ENCODE peak calls at places on chromosomes 6 and 20, in five cellular contexts. M is suprapubic skin, H is neural progenitor cell, W is stomach, G is astrocyte of the spinal cord. T is an unnamed sample.
A peak's percentile ranks its signal among the peaks of the same experiment; 100 is the strongest.

GRCh38 chr6:37517411-37517812 is 17.7 kb upstream of the CCDC167 start:
- DNase-seq in G (no peak), M (no peak), H (no peak), W (no peak), T (no peak)

GRCh38 chr6:157442296-157442695 is 61.3 kb downstream of the ZDHHC14 start:
- DNase-seq in G (peak; percentile 72), M (no peak), H (no peak), W (no peak), T (peak; percentile 63)

GRCh38 chr6:78670802-78671201 is 196.5 kb upstream of the IRAK1BP1 start:
- DNase-seq in W (no peak), M (no peak), H (peak; percentile 14), G (no peak), T (no peak)

GRCh38 chr6:159695984-159696383 is 2.9 kb upstream of the SOD2 start:
- DNase-seq in H (no peak), M (no peak), G (no peak), W (no peak), T (peak; percentile 71)

GRCh38 chr6:169046483-169047192 is 207.0 kb downstream of the THBS2 start:
- DNase-seq in H (no peak), M (no peak), W (no peak), G (peak; percentile 76), T (peak; percentile 95)

GRCh38 chr20:21291026-21291425 is 12.1 kb upstream of the XRN2 start:
- DNase-seq in W (no peak), M (no peak), G (no peak), H (no peak), T (peak; percentile 86)

GRCh38 chr6:33925869-33926268 is 122.1 kb upstream of the MLN start:
- DNase-seq in G (no peak), H (no peak), W (no peak), M (no peak), T (no peak)

GRCh38 chr6:68069921-68070709 is 565.0 kb upstream of the ADGRB3 start:
- DNase-seq in W (no peak), H (no peak), G (no peak), M (no peak), T (no peak)

GRCh38 chr6:168002812-168003211 is 5.3 kb downstream of the KIF25 start:
- DNase-seq in W (no peak), G (no peak), H (peak; percentile 21), M (no peak), T (no peak)

GRCh38 chr6:33716890-33717632 is 5.6 kb upstream of the UQCC2 start:
- DNase-seq in H (no peak), M (no peak), W (no peak), G (no peak), T (no peak)

GRCh38 chr6:148479498-148479897 is 136.9 kb downstream of the SASH1 start:
- DNase-seq in M (no peak), G (no peak), H (no peak), W (no peak), T (no peak)

GRCh38 chr20:43355610-43356009 is 102.1 kb upstream of the SRSF6 start:
- DNase-seq in H (no peak), G (no peak), W (no peak), M (no peak), T (no peak)

GRCh38 chr6:47352169-47352568 is 42.5 kb upstream of the TNFRSF21 start:
- DNase-seq in H (peak; percentile 16), G (no peak), M (no peak), W (no peak), T (no peak)

GRCh38 chr6:33277663-33278391 is 904 bp downstream of the B3GALT4 start:
- DNase-seq in G (no peak), H (peak; percentile 29), W (no peak), M (peak; percentile 75), T (no peak)

GRCh38 chr20:3971145-3971544 is 44.2 kb downstream of the RNF24 start:
- DNase-seq in M (no peak), W (no peak), G (no peak), H (no peak), T (no peak)

GRCh38 chr6:129567374-129567773 is 142.6 kb downstream of the ARHGAP18 start:
- DNase-seq in W (no peak), G (peak; percentile 28), M (no peak), H (peak; percentile 57), T (peak; percentile 52)

GRCh38 chr6:56235245-56235644 is 12.1 kb downstream of the COL21A1 start:
- DNase-seq in M (no peak), H (no peak), G (peak; percentile 45), W (no peak), T (peak; percentile 43)

GRCh38 chr6:54624779-54625178 is 221.8 kb upstream of the FAM83B start:
- DNase-seq in H (no peak), M (no peak), G (peak; percentile 80), W (no peak), T (peak; percentile 31)

GRCh38 chr6:132867055-132867454 is 52.7 kb downstream of the RPS12 start:
- DNase-seq in G (no peak), W (no peak), M (no peak), H (peak; percentile 38), T (no peak)

GRCh38 chr6:159890802-159891201 is at the start of gene MAS1:
- DNase-seq in M (no peak), G (no peak), W (no peak), H (no peak), T (no peak)

GRCh38 chr20:51496964-51497363 is 45.6 kb downstream of the NFATC2 start:
- DNase-seq in H (no peak), G (no peak), M (peak; percentile 29), W (no peak), T (no peak)

GRCh38 chr6:112833546-112834215 is 486.6 kb downstream of the RFPL4B start:
- DNase-seq in M (no peak), H (no peak), G (peak; percentile 7), W (no peak), T (no peak)

GRCh38 chr6:119608994-119609393 is 259.4 kb upstream of the MAN1A1 start:
- DNase-seq in W (no peak), M (no peak), H (no peak), G (no peak), T (no peak)

GRCh38 chr6:163753430-163753829 is 338.9 kb downstream of the QKI start:
- DNase-seq in G (no peak), M (no peak), W (no peak), H (no peak), T (no peak)

GRCh38 chr6:168333471-168333870 is 13.9 kb upstream of the DACT2 start:
- DNase-seq in W (no peak), H (no peak), G (no peak), M (no peak), T (no peak)

GRCh38 chr6:151209071-151209831 is 30.5 kb upstream of the AKAP12 start:
- DNase-seq in H (no peak), M (no peak), G (peak; percentile 30), W (no peak), T (peak; percentile 23)

GRCh38 chr6:21075986-21076385 is 517.6 kb upstream of the SOX4 start:
- DNase-seq in M (no peak), G (no peak), W (no peak), H (no peak), T (no peak)

GRCh38 chr20:10462516-10462915 is 27.4 kb downstream of the SLX4IP start:
- DNase-seq in W (no peak), G (no peak), H (no peak), M (no peak), T (no peak)

GRCh38 chr6:88629838-88630462 is 333.5 kb downstream of the RNGTT start:
- DNase-seq in W (no peak), G (peak; percentile 52), M (no peak), H (peak; percentile 79), T (no peak)

GRCh38 chr6:87763276-87763675 is 61.2 kb upstream of the AKIRIN2 start:
- DNase-seq in H (no peak), M (no peak), W (no peak), G (no peak), T (no peak)

GRCh38 chr6:35516712-35517111 is 4.0 kb upstream of the TULP1 start:
- DNase-seq in W (no peak), H (no peak), M (no peak), G (no peak), T (no peak)

GRCh38 chr20:1330075-1330830 is 1.3 kb upstream of the SDCBP2 start:
- DNase-seq in M (peak; percentile 90), H (no peak), W (peak; percentile 85), G (no peak), T (peak; percentile 91)

GRCh38 chr6:136173519-136174507 is 76.3 kb downstream of the MTFR2 start:
- DNase-seq in W (no peak), M (no peak), G (no peak), H (no peak), T (peak; percentile 51)

GRCh38 chr6:166435574-166435973 is 52.8 kb upstream of the MPC1 start:
- DNase-seq in G (no peak), W (peak; percentile 31), M (no peak), H (no peak), T (no peak)
- TF ChIP-seq CTCF in G (peak; percentile 9), W (no peak), M (peak; percentile 25), H (no peak), T (no peak)

GRCh38 chr20:47361268-47361665 is 4.8 kb upstream of the ZMYND8 start:
- DNase-seq in H (no peak), W (no peak), M (no peak), G (peak; percentile 17), T (no peak)

GRCh38 chr20:47360207-47360488 is 3.6 kb upstream of the ZMYND8 start:
- DNase-seq in M (peak; percentile 79), G (no peak), H (no peak), W (peak; percentile 54), T (peak; percentile 84)

GRCh38 chr20:47359533-47360206 is 3.2 kb upstream of the ZMYND8 start:
- DNase-seq in H (no peak), M (no peak), W (no peak), G (no peak), T (no peak)

GRCh38 chr20:47358672-47359532 is 2.4 kb upstream of the ZMYND8 start:
- DNase-seq in H (peak; percentile 85), W (peak; percentile 91), M (peak; percentile 89), G (peak; percentile 93), T (peak; percentile 92)

DNA sequence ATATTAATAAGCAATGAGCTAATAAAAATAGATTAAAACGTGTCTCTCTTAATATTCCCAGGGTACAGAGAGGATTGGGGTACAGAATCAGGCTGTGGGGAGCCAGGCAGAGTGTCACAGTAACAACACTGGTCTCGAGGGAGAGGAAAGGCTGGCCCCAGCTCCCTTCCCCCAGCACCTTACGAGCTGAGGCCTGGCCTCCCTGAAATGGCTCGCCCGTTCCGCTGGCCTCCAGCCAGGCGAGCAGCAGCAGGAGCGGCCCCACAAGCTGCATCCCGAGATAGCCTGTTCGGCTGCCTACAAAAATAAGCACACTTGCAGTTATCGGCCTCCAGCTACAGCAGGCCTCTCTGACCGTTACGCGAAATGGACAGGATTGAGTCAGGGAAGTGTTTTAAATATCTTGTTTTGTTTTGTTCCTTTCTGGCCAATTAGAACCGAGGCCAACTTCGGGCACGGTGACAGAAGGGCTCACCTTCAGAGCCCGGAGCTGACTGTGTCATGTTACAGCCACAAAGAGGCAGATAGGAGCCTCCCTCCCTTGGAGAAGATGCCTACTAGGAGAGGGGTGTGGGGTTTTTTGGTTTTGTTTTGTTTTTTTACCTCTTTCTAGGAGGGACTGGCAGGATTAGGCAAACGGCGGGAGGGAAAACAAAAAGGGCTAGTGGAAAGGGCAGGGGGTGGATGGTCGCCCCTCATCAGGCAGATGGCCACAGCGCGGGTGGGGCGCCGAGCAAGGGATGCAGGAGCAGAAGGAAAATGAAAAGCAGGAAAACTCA is 4.2 kb upstream of the ZMYND8 start:
- DNase-seq in W (peak; percentile 86), G (peak; percentile 97), M (peak; percentile 89), H (peak; percentile 94), T (peak; percentile 92)
- H3K4me3 ChIP-seq in W (no peak overlapping the region), G (no peak overlapping the region), M (peak overlapping the region; percentile 6), H (peak overlapping the region; percentile 43), T (no peak overlapping the region)

GRCh38 chr6:27873101-27874030 is 38.8 kb downstream of the OR2B2 start:
- DNase-seq in M (peak; percentile 71), W (peak; percentile 68), H (peak; percentile 68), G (peak; percentile 90), T (peak; percentile 74)
- TF ChIP-seq CTCF in M (no peak), W (no peak), H (no peak), G (no peak), T (no peak)

GRCh38 chr20:25282034-25282781 is 34.3 kb downstream of the PYGB start:
- DNase-seq in W (peak; percentile 24), M (peak; percentile 58), G (no peak), H (no peak), T (no peak)
- H3K4me3 ChIP-seq in W (no peak overlapping the region), M (no peak overlapping the region), G (no peak overlapping the region), H (no peak overlapping the region), T (no peak overlapping the region)